ENCODE peak calls at places on chromosome 2, in four cellular contexts. N is breast epithelium, X is SK-N-SH, S is endothelial cell of umbilical vein. V is an unnamed sample.
A peak's percentile ranks its signal among the peaks of the same experiment; 100 is the strongest.

GRCh38 chr2:177908182-177908581 is 164.4 kb downstream of the PDE11A start:
- DNase-seq in X (no peak), S (no peak), N (no peak), V (no peak)

GRCh38 chr2:160367887-160368286 is 125.7 kb downstream of the RBMS1 start:
- DNase-seq in X (no peak), S (no peak), N (no peak), V (no peak)

GRCh38 chr2:218244665-218245064 is 16.1 kb upstream of the GPBAR1 start:
- DNase-seq in X (no peak), S (no peak), N (no peak), V (no peak)

GRCh38 chr2:98614024-98614739 is 5.8 kb downstream of the UNC50 start:
- DNase-seq in S (no peak), N (no peak), X (no peak), V (no peak)

GRCh38 chr2:212520340-212520739 is 18.3 kb downstream of the ERBB4 start:
- DNase-seq in S (peak; percentile 13), N (no peak), X (peak; percentile 26), V (no peak)

GRCh38 chr2:105287692-105288091 is 41.8 kb downstream of the TGFBRAP1 start:
- DNase-seq in X (peak; percentile 33), N (no peak), S (peak; percentile 61), V (no peak)

GRCh38 chr2:6896930-6897759 is 19.6 kb downstream of the RSAD2 start:
- DNase-seq in X (peak; percentile 52), S (peak; percentile 62), N (no peak), V (no peak)

GRCh38 chr2:109612991-109613921 is 510 bp downstream of the SEPTIN10 start:
- DNase-seq in N (peak; percentile 45), S (peak; percentile 72), X (peak; percentile 76), V (no peak)

GRCh38 chr2:197163755-197164753 is 146.5 kb downstream of the ANKRD44 start:
- DNase-seq in X (no peak), N (no peak), S (no peak), V (no peak)

GRCh38 chr2:14634223-14634884 is 1.8 kb downstream of the LRATD1 start:
- DNase-seq in S (peak; percentile 51), N (peak; percentile 82), X (peak; percentile 94), V (no peak)

GRCh38 chr2:96522304-96523203 is 14.0 kb upstream of the ARID5A start:
- DNase-seq in X (no peak), S (no peak), N (no peak), V (no peak)

GRCh38 chr2:177295479-177295878 is 31.0 kb upstream of the NFE2L2 start:
- DNase-seq in X (no peak), N (no peak), S (peak; percentile 37), V (no peak)

GRCh38 chr2:63831176-63831575 is 10.5 kb upstream of the UGP2 start:
- DNase-seq in N (no peak), X (no peak), S (no peak), V (no peak)

GRCh38 chr2:174340400-174341300 is 5.9 kb downstream of the SP9 start:
- DNase-seq in X (peak; percentile 74), N (no peak), S (no peak), V (no peak)

GRCh38 chr2:189519631-189520387 is 60.8 kb downstream of the SLC40A1 start:
- DNase-seq in N (no peak), X (no peak), S (no peak), V (no peak)

GRCh38 chr2:58967736-58968135 is 726.6 kb upstream of the FANCL start:
- DNase-seq in X (no peak), S (no peak), N (no peak), V (no peak)

GRCh38 chr2:209121691-209122090 is 302.2 kb upstream of the MAP2 start:
- DNase-seq in S (no peak), X (no peak), N (no peak), V (no peak)

DNA sequence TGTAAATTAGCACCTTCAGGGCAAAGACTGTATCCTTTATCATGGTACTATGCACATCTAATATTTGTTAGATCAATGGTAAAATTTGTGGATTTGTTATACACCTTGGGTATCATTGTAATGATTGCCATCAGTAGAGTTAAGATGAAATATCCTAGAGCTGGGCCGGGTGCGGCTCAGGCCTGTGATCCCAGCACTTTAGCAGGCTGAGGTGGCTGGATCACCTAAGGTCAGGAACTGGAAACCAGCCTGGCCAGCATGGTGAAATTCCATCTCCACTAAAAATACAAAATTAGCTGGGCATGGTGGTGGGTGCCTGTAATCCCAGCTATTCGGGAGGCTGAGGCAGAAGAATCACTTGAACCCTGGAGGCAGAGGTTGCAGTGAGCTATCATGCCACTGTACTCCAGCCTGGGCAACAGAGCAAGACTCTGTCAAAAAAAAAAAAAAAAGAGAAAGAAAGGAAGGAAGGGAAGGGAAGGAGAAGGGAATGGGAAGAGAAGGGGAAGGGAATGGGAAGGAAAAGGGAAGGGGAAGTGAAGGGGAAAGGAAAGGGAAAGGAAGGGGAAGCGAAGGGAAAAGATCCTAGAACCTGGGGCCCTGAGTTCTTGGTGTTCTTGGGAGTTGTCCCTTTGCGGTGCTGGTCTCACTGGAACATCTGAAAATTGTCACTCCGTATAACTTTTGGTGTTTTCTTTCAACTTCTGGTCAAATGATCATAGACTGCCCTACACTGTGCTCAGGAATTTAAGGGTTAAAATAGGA is 71.1 kb upstream of the NEUROD1 start:
- DNase-seq in N (no peak), X (no peak), S (no peak), V (no peak)
- H3K4me1 ChIP-seq in N (no peaks in the 10 kb centered on the region), X (no peaks in the 10 kb centered on the region), S (no peaks in the 10 kb centered on the region), V (no peaks in the 10 kb centered on the region)

GRCh38 chr2:133992454-133992853 is 261.4 kb upstream of the MGAT5 start:
- DNase-seq in S (no peak), X (no peak), N (no peak), V (peak; percentile 60)

GRCh38 chr2:133993160-133993559 is 260.7 kb upstream of the MGAT5 start:
- DNase-seq in X (peak; percentile 26), N (no peak), S (no peak), V (peak; percentile 89)

GRCh38 chr2:133988316-133988891 is 265.5 kb upstream of the MGAT5 start:
- DNase-seq in N (no peak), S (no peak), X (no peak), V (no peak)

GRCh38 chr2:133986881-133987793 is 266.7 kb upstream of the MGAT5 start:
- DNase-seq in S (no peak), X (no peak), N (no peak), V (no peak)

GRCh38 chr2:133991606-133992168 is 262.2 kb upstream of the MGAT5 start:
- DNase-seq in S (no peak), N (no peak), X (no peak), V (peak; percentile 62)
- H3K27me3 ChIP-seq in S (no peaks in the 10 kb centered on the region), N (no peaks in the 10 kb centered on the region), X (no peaks in the 10 kb centered on the region), V (no peaks in the 10 kb centered on the region)

DNA sequence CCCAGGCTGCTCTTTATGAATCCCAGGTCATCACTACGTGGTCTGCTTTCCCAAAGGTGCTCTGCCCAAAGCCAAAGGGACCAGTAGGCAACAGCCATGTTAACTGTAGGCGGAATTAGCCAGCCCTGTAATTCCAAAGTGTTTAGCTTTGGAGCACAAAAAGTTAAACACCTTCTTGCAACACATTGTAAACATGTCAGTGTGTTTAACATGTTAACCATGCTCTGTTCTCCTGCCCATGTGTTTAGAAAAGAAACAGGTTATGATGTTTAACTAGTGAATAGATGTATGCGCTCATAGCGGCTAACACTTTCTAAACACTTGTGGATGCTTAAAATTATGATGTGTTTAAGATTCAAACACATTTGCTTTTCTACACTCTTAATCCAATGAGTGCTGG is 292.4 kb downstream of the SRBD1 start:
- DNase-seq in X (no peak), S (no peak), N (no peak), V (no peak)
- TF ChIP-seq POLR2AphosphoS5 in X (no peak), S (no peak), N (no peak), V (no peak)

DNA sequence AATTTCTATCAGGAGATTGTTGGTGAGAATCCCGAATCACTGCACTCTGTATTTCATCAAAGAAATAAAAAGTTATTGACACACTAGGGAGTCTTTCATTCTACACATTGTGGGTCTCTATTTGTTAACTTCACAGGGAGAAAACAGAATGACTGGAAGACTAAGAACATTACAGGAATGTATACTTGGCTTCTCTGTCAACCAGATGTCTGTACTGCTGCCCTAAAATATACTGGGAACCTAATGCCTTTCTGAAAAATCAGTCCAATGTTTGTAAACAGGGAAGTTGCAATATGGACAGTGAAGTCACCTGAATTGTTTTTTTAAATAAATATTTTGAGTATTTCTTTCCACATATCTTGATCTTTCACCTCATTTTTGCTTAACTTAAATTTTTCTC is 137.9 kb upstream of the TWIST2 start:
- DNase-seq in X (no peak), S (no peak), N (no peak), V (no peak)
- H3K4me1 ChIP-seq in X (no peaks in the 10 kb centered on the region), S (no peaks in the 10 kb centered on the region), N (no peaks in the 10 kb centered on the region), V (peaks cover 47% of the 10 kb centered on the region)

GRCh38 chr2:216690451-216691209 is 4.7 kb downstream of the IGFBP5 start:
- DNase-seq in N (peak; percentile 74), X (no peak), S (no peak), V (no peak)

GRCh38 chr2:216692636-216693413 is 2.5 kb downstream of the IGFBP5 start:
- DNase-seq in S (peak; percentile 46), N (peak; percentile 68), X (peak; percentile 86), V (peak; percentile 97)

GRCh38 chr2:216689397-216689796 is 6.0 kb downstream of the IGFBP5 start:
- DNase-seq in N (no peak), X (no peak), S (no peak), V (no peak)

GRCh38 chr2:216693414-216694100 is 1.8 kb downstream of the IGFBP5 start:
- DNase-seq in S (no peak), X (no peak), N (no peak), V (no peak)

DNA sequence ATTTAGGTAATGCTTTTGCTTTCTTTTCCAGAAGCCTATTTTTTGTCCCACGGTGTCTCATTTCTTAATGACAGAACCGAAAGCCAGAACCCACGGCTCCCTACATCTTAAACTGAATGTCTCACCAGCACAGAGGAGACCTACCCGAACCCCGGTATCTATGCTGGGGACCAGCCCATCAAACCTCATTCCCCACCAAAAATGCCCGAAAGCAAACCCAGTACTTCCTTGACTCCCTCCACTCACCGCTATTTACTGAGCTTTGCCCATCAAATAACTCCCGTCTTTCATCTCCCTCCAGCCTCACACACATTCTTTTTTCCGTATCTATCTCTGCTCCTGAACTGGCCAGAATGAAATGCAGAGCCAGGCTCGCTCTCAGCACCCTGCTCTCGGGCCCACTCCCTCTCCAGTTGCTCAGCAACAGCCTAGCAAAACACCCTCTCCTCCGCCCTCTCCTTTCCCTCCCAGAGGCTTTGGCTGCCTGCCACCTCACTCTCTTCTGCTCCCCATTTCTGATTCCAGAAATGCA is 4.1 kb downstream of the IGFBP5 start:
- DNase-seq in X (peak; percentile 95), N (peak; percentile 77), S (no peak), V (no peak)
- H3K27me3 ChIP-seq in X (no peaks in the 10 kb centered on the region), N (no peaks in the 10 kb centered on the region), S (peaks cover 64% of the 10 kb centered on the region), V (no peaks in the 10 kb centered on the region)

GRCh38 chr2:216695401-216695821 is at the start of gene IGFBP5:
- DNase-seq in S (peak; percentile 11), N (peak; percentile 78), X (peak; percentile 46), V (peak; percentile 97)
- TF ChIP-seq POLR2AphosphoS5 in S (no peak), N (peak; percentile 31), X (peak; percentile 89), V (peak; percentile 76)

GRCh38 chr2:101308432-101309210 is at the start of gene RNF149:
- DNase-seq in X (peak; percentile 100), S (peak; percentile 94), N (peak; percentile 81), V (peak; percentile 97)
- H3K4me1 ChIP-seq in X (peaks cover 20% of the 10 kb centered on the region), S (peaks cover 23% of the 10 kb centered on the region), N (peaks cover 13% of the 10 kb centered on the region), V (peaks cover 43% of the 10 kb centered on the region)

V was measured in esophagus muscularis mucosa.